ENCODE peak calls at places on chromosomes 2 and 18, in four cellular contexts. R is K562, W is A549, H is HepG2. J is an unnamed sample.

GRCh38 chr2:26119521-26119920 is 53.4 kb upstream of the GAREM2 start:
- DNase-seq in R (no peak), W (no peak), H (no peak), J (no peak)

GRCh38 chr18:30385684-30386083 is 656.9 kb downstream of the DSC3 start:
- DNase-seq in R (no peak), W (no peak), H (no peak), J (no peak)

GRCh38 chr2:216012133-216012829 is 1.1 kb downstream of the MREG start:
- DNase-seq in R (no peak), W (peak), H (peak), J (no peak)

GRCh38 chr2:200765995-200766660 is 45.6 kb upstream of the BZW1 start:
- DNase-seq in R (no peak), W (no peak), H (no peak), J (no peak)

GRCh38 chr2:147374410-147374811 is 470.4 kb upstream of the ACVR2A start:
- DNase-seq in R (no peak), W (no peak), H (no peak), J (no peak)

GRCh38 chr2:3625186-3625585 is 30.3 kb downstream of the COLEC11 start:
- DNase-seq in R (no peak), W (no peak), H (no peak), J (no peak)

GRCh38 chr18:44321868-44322590 is 358.7 kb upstream of the SETBP1 start:
- DNase-seq in R (no peak), W (no peak), H (no peak), J (no peak)

GRCh38 chr2:181517685-181518301 is 60.6 kb downstream of the ITGA4 start:
- DNase-seq in R (no peak), W (no peak), H (no peak), J (no peak)

GRCh38 chr2:168852487-168852886 is 37.7 kb downstream of the SPC25 start:
- DNase-seq in R (no peak), W (no peak), H (no peak), J (no peak)

GRCh38 chr2:168850846-168851245 is 39.4 kb downstream of the SPC25 start:
- DNase-seq in R (no peak), W (no peak), H (no peak), J (no peak)

GRCh38 chr2:168851674-168852320 is 38.4 kb downstream of the SPC25 start:
- DNase-seq in R (peak), W (no peak), H (no peak), J (no peak)

GRCh38 chr2:168848220-168848619 is 42.0 kb downstream of the SPC25 start:
- DNase-seq in R (no peak), W (no peak), H (no peak), J (no peak)

DNA sequence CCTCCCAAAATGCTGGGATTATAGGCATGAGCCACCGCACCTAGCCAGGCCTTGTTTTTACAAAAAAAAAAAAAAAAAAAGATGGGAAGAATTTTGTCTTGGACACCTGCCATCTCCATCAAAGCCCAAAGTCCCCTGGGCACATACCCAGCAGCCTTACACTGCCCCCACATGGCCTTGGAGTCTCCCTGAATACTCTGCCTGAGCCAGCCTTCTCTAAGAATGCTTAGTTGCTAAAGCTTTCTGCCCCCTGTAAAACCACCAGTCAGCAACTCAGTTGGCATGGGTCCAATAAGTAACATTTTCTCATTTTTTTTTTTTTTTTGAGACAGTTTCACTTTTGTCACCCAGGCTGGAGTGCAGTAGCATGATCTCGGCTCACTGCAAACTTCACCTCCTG is 40.6 kb downstream of the SPC25 start:
- DNase-seq in R (peak), W (no peak), H (peak), J (no peak)
- TF ChIP-seq POLR2AphosphoS2 in R (no peak), W (no peak), H (no peak), J (no peak)

DNA sequence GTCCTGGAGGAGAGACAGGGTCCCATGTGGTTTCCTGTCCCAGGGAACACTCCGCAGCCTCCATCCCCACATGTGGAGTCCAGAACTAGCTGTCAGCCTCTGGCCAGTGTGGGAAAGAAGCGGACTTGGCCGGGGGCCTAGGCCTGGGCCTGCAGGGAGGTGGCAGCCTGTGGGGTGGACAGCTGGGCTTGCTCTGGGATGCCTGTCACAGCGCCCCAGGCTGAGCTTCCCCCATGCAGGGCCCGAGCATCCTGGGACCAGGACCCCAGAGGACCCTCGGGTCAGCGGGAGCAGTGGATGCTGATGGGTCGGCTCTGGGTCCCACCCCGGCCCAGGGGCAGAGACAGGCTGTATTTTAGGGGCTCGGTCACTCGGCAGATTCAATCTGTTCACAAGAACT is 47.5 kb upstream of the ALPP start:
- DNase-seq in R (no peak), W (no peak), H (no peak), J (no peak)
- TF ChIP-seq POLR2AphosphoS2 in R (no peak), W (no peak), H (no peak), J (no peak)

GRCh38 chr2:129320288-129320687 is 659.2 kb upstream of the RAB6C start:
- DNase-seq in R (no peak), W (no peak), H (no peak), J (no peak)

GRCh38 chr2:129324349-129324748 is 655.1 kb upstream of the RAB6C start:
- DNase-seq in R (no peak), W (no peak), H (no peak), J (no peak)

GRCh38 chr2:129314120-129314519 is 665.3 kb upstream of the RAB6C start:
- DNase-seq in R (no peak), W (no peak), H (no peak), J (no peak)

GRCh38 chr2:129318581-129319421 is 660.7 kb upstream of the RAB6C start:
- DNase-seq in R (no peak), W (no peak), H (no peak), J (no peak)

GRCh38 chr2:129319422-129319717 is 660.1 kb upstream of the RAB6C start:
- DNase-seq in R (no peak), W (no peak), H (no peak), J (no peak)
- TF ChIP-seq POLR2AphosphoS2 in R (no peak), W (no peak), H (no peak), J (no peak)

GRCh38 chr2:241191101-241191500 is 2.6 kb downstream of the ANO7 start:
- DNase-seq in R (peak), W (no peak), H (no peak), J (no peak)
- TF ChIP-seq POLR2AphosphoS2 in R (no peak), W (no peak), H (no peak), J (no peak)

GRCh38 chr2:5798083-5798482 is 105.9 kb downstream of the SOX11 start:
- DNase-seq in R (no peak), W (no peak), H (no peak), J (no peak)

GRCh38 chr2:5799348-5799747 is 107.2 kb downstream of the SOX11 start:
- DNase-seq in R (no peak), W (no peak), H (no peak), J (no peak)

DNA sequence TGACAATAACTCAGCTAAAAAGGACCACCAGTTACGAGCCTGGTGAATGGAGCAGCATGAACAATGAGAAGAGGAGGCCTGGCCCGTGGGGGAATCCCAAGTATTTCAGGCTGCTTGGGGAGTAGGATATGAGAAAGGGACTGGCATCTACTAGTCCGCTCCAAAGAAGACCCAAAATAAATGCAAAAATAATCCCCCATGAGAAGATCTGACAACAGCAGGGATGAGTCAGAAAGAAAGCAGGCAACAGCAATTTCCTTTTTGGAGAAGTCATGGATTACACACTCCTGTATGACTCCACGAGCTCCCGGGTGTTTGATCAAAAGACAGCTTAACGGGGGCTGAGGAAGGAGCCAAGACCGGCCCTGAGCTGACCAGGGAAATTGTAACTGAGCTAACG is 111.4 kb downstream of the SOX11 start:
- DNase-seq in R (no peak), W (no peak), H (no peak), J (no peak)
- TF ChIP-seq POLR2AphosphoS2 in R (no peak), W (no peak), H (no peak), J (no peak)

GRCh38 chr2:54336977-54337255 is 80.9 kb upstream of the TSPYL6 start:
- DNase-seq in R (no peak), W (no peak), H (no peak), J (no peak)
- TF ChIP-seq POLR2AphosphoS2 in R (no peak), W (no peak), H (no peak), J (no peak)

J was measured in GM12878.